ENCODE peak calls at places on chromosomes 6 and 20, in eight cellular contexts. E is fibroblast of the aortic adventitia; I is fibroblast of lung; S is HFFc6; F is astrocyte; B is CD4-positive, alpha-beta T cell; V is coronary artery; O is aorta. T is an unnamed sample.

GRCh38 chr6:139778688-139779087 is 404.2 kb upstream of the CITED2 start:
- DNase-seq in E (peak), I (peak), S (peak), F (peak), B (no peak), V (no peak), O (no peak), T (no peak)

GRCh38 chr20:63567382-63568169 is 6.5 kb downstream of the HELZ2 start:
- DNase-seq in E (no peak), I (no peak), S (no peak), F (no peak), B (peak), V (no peak), O (peak), T (no peak)

GRCh38 chr6:24257282-24257681 is 100.6 kb downstream of the DCDC2 start:
- DNase-seq in E (no peak), I (no peak), S (no peak), F (no peak), B (no peak), V (no peak), O (no peak), T (no peak)

GRCh38 chr6:89693207-89693606 is 54.7 kb upstream of the LYRM2 start:
- DNase-seq in E (no peak), I (no peak), S (no peak), F (no peak), B (no peak), V (no peak), O (no peak), T (no peak)

GRCh38 chr6:4620284-4621228 is 155.6 kb upstream of the CDYL start:
- DNase-seq in E (no peak), I (no peak), S (no peak), F (no peak), B (no peak), V (no peak), O (no peak), T (no peak)

GRCh38 chr6:75349262-75349984 is 64.8 kb upstream of the TMEM30A start:
- DNase-seq in E (peak), I (peak), S (peak), F (peak), B (no peak), V (no peak), O (peak), T (no peak)

GRCh38 chr20:40564997-40565680 is 123.9 kb downstream of the MAFB start:
- DNase-seq in E (peak), I (peak), S (no peak), F (peak), B (no peak), V (no peak), O (peak), T (no peak)

GRCh38 chr6:63598001-63598250 is 25.6 kb downstream of the LOC128125822 start:
- DNase-seq in E (no peak), I (no peak), S (no peak), F (no peak), B (no peak), V (no peak), O (no peak), T (no peak)

GRCh38 chr20:2528671-2529070 is 7.7 kb upstream of the TMC2 start:
- DNase-seq in E (no peak), I (no peak), S (no peak), F (no peak), B (no peak), V (no peak), O (no peak), T (no peak)

GRCh38 chr20:53264604-53265003 is 292.4 kb downstream of the TSHZ2 start:
- DNase-seq in E (no peak), I (no peak), S (no peak), F (no peak), B (no peak), V (no peak), O (no peak), T (no peak)

GRCh38 chr6:150038202-150038830 is 13.0 kb upstream of the RAET1L start:
- DNase-seq in E (no peak), I (no peak), S (no peak), F (no peak), B (no peak), V (no peak), O (no peak), T (no peak)

GRCh38 chr20:48910360-48910781 is 11.1 kb upstream of the ARFGEF2 start:
- DNase-seq in E (peak), I (peak), S (no peak), F (no peak), B (peak), V (no peak), O (no peak), T (no peak)

GRCh38 chr20:46814366-46815232 is 80.0 kb upstream of the EYA2 start:
- DNase-seq in E (peak), I (peak), S (peak), F (peak), B (no peak), V (no peak), O (no peak), T (no peak)

GRCh38 chr20:18653736-18654447 is 66.0 kb downstream of the DTD1 start:
- DNase-seq in E (no peak), I (peak), S (no peak), F (no peak), B (no peak), V (no peak), O (no peak), T (no peak)

GRCh38 chr6:155959898-155960297 is 504.3 kb upstream of the NOX3 start:
- DNase-seq in E (no peak), I (no peak), S (no peak), F (no peak), B (no peak), V (no peak), O (no peak), T (peak)

GRCh38 chr20:31476648-31477220 is 1.6 kb downstream of the REM1 start:
- DNase-seq in E (no peak), I (no peak), S (no peak), F (no peak), B (no peak), V (no peak), O (no peak), T (no peak)

GRCh38 chr6:166275714-166276166 is 32.5 kb downstream of the PRR18 start:
- DNase-seq in E (peak), I (peak), S (peak), F (no peak), B (peak), V (no peak), O (peak), T (peak)

T was measured in esophagus muscularis mucosa.